ENCODE peak calls at places on chromosomes 16 and 17, in six cellular contexts. H is MCF 10A; I is stimulated activated CD8-positive, alpha-beta memory T cell treated with anti-CD3 and anti-CD28 coated beads, Interleukin-15, amount 100 ng/mL, for 1 hour; P is GM23338; Y is GM13977; W is astrocyte of the hippocampus. R is an unnamed sample.

GRCh38 chr17:72571813-72572396 is 451.1 kb downstream of the SOX9 start:
- DNase-seq in P (no peak), H (no peak), W (no peak), I (no peak), Y (no peak), R (no peak)

GRCh38 chr16:80804451-80805383 is at the start of gene CDYL2:
- DNase-seq in Y (peak), I (no peak), P (peak), W (no peak), H (peak), R (no peak)

GRCh38 chr16:79752421-79752820 is 151.9 kb upstream of the MAF start:
- DNase-seq in P (no peak), H (peak), I (no peak), W (no peak), Y (no peak), R (no peak)

GRCh38 chr17:74042744-74043486 is 160.6 kb upstream of the RPL38 start:
- DNase-seq in P (no peak), Y (no peak), W (peak), I (no peak), H (peak), R (peak)

GRCh38 chr17:64411999-64412771 is 21.5 kb upstream of the PECAM1 start:
- DNase-seq in P (peak), H (no peak), Y (no peak), I (no peak), W (peak), R (peak)

GRCh38 chr17:41835214-41835799 is 725 bp downstream of the NT5C3B start:
- DNase-seq in W (no peak), H (no peak), P (no peak), Y (peak), I (no peak), R (no peak)

GRCh38 chr16:47018223-47018891 is 44.9 kb upstream of the DNAJA2 start:
- DNase-seq in I (no peak), H (peak), W (peak), Y (peak), P (peak), R (peak)

GRCh38 chr17:1882836-1883235 is 53.0 kb downstream of the RPA1 start:
- DNase-seq in I (no peak), W (peak), P (peak), Y (peak), H (peak), R (peak)

GRCh38 chr16:89906141-89907025 is 12.3 kb upstream of the MC1R start:
- DNase-seq in Y (no peak), W (no peak), H (no peak), I (no peak), P (no peak), R (no peak)

GRCh38 chr16:20874088-20874581 is 26.0 kb downstream of the DCUN1D3 start:
- DNase-seq in H (no peak), P (no peak), Y (no peak), W (no peak), I (no peak), R (no peak)

GRCh38 chr16:81891734-81892364 is 112.8 kb downstream of the PLCG2 start:
- DNase-seq in P (no peak), W (no peak), I (no peak), H (no peak), Y (no peak), R (peak)

GRCh38 chr16:58195771-58196170 is 2.1 kb downstream of the CSNK2A2 start:
- DNase-seq in P (no peak), W (no peak), I (no peak), H (no peak), Y (no peak), R (no peak)

GRCh38 chr16:69089091-69089912 is 16.2 kb upstream of the HAS3 start:
- DNase-seq in Y (peak), W (peak), H (no peak), P (peak), I (no peak), R (no peak)

GRCh38 chr17:77869665-77870132 is 88.8 kb upstream of the TNRC6C start:
- DNase-seq in Y (peak), P (no peak), W (no peak), I (no peak), H (no peak), R (no peak)

GRCh38 chr17:65100316-65101140 is 36.6 kb upstream of the RGS9 start:
- DNase-seq in P (peak), H (peak), I (peak), Y (peak), W (peak), R (peak)

GRCh38 chr17:73231363-73231762 is 30.3 kb downstream of the CPSF4L start:
- DNase-seq in I (no peak), Y (peak), P (peak), W (peak), H (peak), R (peak)

GRCh38 chr16:6382787-6383515 is 949.7 kb upstream of the RBFOX1 start:
- DNase-seq in H (no peak), P (no peak), I (no peak), W (no peak), Y (no peak), R (no peak)

GRCh38 chr16:28935924-28936783 is 4.4 kb downstream of the CD19 start:
- DNase-seq in P (peak), W (peak), H (peak), Y (peak), I (peak), R (peak)

GRCh38 chr16:89307421-89307805 is 89.9 kb downstream of the ZNF778 start:
- DNase-seq in Y (no peak), P (no peak), W (no peak), I (no peak), H (no peak), R (no peak)

GRCh38 chr17:32497431-32498205 is 10.8 kb downstream of the CDK5R1 start:
- DNase-seq in Y (no peak), W (peak), P (peak), H (peak), I (no peak), R (peak)

GRCh38 chr17:15475620-15476354 is 8.4 kb upstream of the CDRT4 start:
- DNase-seq in H (peak), I (no peak), P (no peak), W (peak), Y (no peak), R (peak)

GRCh38 chr16:58756650-58757332 is 22.7 kb upstream of the GOT2 start:
- DNase-seq in P (no peak), W (no peak), I (no peak), Y (no peak), H (no peak), R (no peak)

GRCh38 chr17:4806420-4806769 is 557 bp upstream of the PLD2 start:
- DNase-seq in H (no peak), I (no peak), Y (no peak), P (peak), W (no peak), R (no peak)